ENCODE peak calls at places on chromosomes 16 and 17, in four cellular contexts. J is AG04450, A is ovary, N is neuronal stem cell. L is an unnamed sample.

GRCh38 chr17:7478276-7479138 is 924 bp downstream of the ZBTB4 start:
- DNase-seq in J (no peak), A (peak), N (peak), L (peak)

GRCh38 chr17:721540-721937 is 6.9 kb upstream of the VPS53 start:
- DNase-seq in J (no peak), A (no peak), N (no peak), L (no peak)

GRCh38 chr17:29045734-29046133 is 2.8 kb downstream of the PIPOX start:
- DNase-seq in J (no peak), A (no peak), N (no peak), L (no peak)

GRCh38 chr17:79844869-79845600 is 5.8 kb upstream of the CBX4 start:
- DNase-seq in J (no peak), A (peak), N (no peak), L (peak)

GRCh38 chr17:65261152-65261551 is 124.0 kb downstream of the RGS9 start:
- DNase-seq in J (no peak), A (no peak), N (no peak), L (no peak)

GRCh38 chr17:82330322-82331239 is 3.0 kb downstream of the SECTM1 start:
- DNase-seq in J (peak), A (peak), N (no peak), L (no peak)

GRCh38 chr16:17414421-17414820 is 56.3 kb downstream of the XYLT1 start:
- DNase-seq in J (no peak), A (no peak), N (no peak), L (no peak)

GRCh38 chr16:77833906-77834599 is 45.7 kb downstream of the VAT1L start:
- DNase-seq in J (peak), A (no peak), N (peak), L (no peak)

GRCh38 chr17:40309938-40310510 is 1.0 kb downstream of the RARA start:
- DNase-seq in J (no peak), A (peak), N (no peak), L (no peak)

GRCh38 chr17:18025596-18026407 is 13.2 kb downstream of the ATPAF2 start:
- DNase-seq in J (no peak), A (no peak), N (no peak), L (no peak)

GRCh38 chr16:85369741-85370528 is 243.2 kb upstream of the GSE1 start:
- DNase-seq in J (no peak), A (no peak), N (peak), L (no peak)

GRCh38 chr16:23514381-23515152 is 4.3 kb upstream of the GGA2 start:
- DNase-seq in J (no peak), A (no peak), N (no peak), L (peak)

GRCh38 chr16:14420721-14421488 is 209.2 kb downstream of the PARN start:
- DNase-seq in J (no peak), A (no peak), N (no peak), L (no peak)

GRCh38 chr16:20409398-20410152 is at the start of gene ACSM5:
- DNase-seq in J (no peak), A (no peak), N (no peak), L (no peak)

GRCh38 chr17:11871773-11872172 is 125.5 kb downstream of the ZNF18 start:
- DNase-seq in J (no peak), A (no peak), N (no peak), L (no peak)

GRCh38 chr17:35184274-35184673 is 9.9 kb downstream of the SLC35G3 start:
- DNase-seq in J (no peak), A (no peak), N (no peak), L (no peak)

GRCh38 chr16:66901626-66902025 is 17.1 kb downstream of the CDH16 start:
- DNase-seq in J (no peak), A (no peak), N (no peak), L (no peak)
- H3K27ac ChIP-seq in J (no peak), A (peak), N (no peak), L (no peak)

DNA sequence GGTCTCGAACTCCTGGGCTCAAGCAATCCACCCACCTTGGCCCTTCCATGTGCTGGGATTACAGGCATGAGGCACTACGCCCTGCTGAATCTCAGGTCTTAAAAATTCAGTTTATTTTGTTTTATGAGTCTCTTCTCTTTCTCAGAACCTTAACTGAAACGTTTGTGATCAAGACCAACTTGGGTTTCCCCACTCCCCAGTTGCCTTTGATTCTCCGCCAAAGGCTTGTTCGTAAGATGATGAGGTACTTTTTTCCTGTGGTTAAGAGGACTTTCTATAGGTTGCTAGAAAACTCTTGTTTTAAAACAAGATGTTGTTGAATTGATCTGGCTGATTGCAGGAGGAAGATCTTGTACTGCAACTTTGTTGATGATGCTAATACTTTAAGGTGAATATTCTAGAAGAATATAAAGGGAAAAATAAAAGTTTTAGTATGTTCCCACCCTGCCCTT is 11.7 kb downstream of the ABCC1 start:
- DNase-seq in J (no peak), A (no peak), N (no peak), L (peak)
- H3K27ac ChIP-seq in J (peak), A (no peak), N (no peak), L (peak)

GRCh38 chr16:87806246-87806607 is 40.4 kb upstream of the KLHDC4 start:
- DNase-seq in J (no peak), A (no peak), N (no peak), L (no peak)
- H3K27ac ChIP-seq in J (peak), A (no peak), N (peak), L (no peak)

DNA sequence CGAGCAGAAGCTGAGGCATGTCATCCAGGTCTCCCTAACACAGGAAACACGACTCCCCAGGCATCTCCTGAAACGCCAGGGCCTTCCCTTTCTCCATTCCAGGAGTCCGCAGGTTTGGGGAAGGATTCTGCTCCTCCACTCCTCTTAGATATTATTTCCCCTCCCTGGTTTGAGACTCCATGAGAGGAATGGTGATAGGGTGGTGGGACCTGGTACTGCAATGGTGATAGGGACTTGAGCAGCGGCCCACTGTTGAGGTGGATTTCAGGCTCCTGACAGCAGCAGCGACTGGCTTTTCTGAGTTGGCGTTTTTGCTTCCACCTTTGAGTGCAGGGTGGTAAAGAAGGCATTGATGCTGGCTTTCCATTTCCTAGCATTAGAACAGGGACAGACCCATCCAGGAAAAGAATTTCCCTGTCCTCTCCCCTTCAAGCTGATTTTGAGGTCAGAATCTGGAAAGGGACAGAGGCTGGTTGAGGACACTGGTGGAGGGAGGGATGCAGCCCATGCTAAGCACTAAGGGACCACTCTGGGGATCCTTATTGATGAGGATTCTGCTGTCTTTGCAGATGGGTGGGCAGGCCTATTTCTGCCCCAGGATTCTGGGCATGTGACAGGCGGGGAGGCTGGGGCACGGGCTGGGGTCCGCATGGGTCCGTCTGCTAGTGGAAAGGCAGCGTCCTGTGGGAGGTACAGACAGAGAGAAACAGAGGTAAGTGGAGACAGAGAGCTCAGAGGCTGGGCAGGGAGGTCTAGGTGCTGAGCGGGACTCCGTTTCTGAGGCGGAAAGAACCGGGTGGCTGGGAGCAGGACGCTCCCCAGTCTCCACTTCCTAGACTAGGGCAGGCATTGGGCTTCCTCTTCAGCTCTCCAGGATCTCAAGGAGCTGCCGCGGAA is 1.3 kb upstream of the TBX4 start:
- DNase-seq in J (no peak), A (no peak), N (no peak), L (no peak)
- H3K27ac ChIP-seq in J (no peak), A (no peak), N (no peak), L (no peak)

DNA sequence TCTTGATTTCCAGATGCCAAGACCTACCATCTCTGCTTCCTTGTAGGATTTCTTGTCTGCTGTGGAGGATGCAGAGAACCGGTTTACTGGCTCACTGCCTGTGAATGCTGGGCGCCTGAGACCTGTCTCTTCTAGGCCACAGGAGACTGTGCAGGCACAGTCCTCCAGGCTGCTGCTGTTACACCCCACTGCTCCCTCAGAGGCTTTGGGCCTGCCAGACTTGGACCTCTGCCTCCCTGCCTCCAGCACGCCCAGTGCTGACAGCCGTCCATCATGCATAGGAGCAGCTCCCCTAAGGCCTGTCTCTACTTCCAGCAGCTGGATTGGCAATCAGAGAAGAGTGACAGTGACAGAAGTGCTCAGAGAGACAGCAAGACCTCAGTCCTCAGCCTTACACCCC is 6.1 kb downstream of the HROB start:
- DNase-seq in J (no peak), A (no peak), N (no peak), L (no peak)
- H3K27ac ChIP-seq in J (no peak), A (no peak), N (no peak), L (no peak)

DNA sequence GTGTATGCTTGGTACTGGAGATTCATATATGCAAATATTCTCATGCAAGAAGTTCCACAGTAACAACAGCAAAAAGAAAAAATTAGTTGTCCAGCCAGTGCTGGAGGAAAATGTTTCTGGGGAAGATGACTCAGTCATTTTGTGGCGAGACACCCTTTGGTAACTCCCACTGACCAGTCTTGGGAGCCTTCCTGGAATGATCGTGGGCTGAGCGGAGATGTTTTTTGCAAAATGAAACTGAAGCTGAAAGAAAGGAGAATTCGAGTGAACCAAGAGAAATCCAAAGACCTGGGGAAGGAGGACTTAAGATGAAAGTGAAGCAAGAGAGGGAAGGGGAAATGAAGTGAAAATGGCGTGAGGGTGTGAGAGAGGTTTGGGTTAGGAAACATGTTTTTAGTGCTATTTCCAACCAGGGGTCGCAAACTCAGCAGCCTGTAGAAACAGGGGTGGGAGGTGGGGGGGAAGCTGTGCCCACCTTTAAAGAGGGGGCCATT is 5.2 kb downstream of the ITPRIPL2 start:
- DNase-seq in J (peak), A (peak), N (no peak), L (no peak)
- H3K27ac ChIP-seq in J (peak), A (peak), N (no peak), L (peak)

GRCh38 chr16:84209989-84210388 is 19.0 kb downstream of the ADAD2 start:
- DNase-seq in J (no peak), A (no peak), N (no peak), L (no peak)
- H3K27ac ChIP-seq in J (no peak), A (no peak), N (no peak), L (no peak)

L was measured in CD8-positive, alpha-beta memory T cell.